ENCODE peak calls at places on chromosomes 1 and 21, in six cellular contexts. A is caudate nucleus, N is adrenal gland, R is fibroblast of lung, J is COR-L47, W is NCI-H2171. V is an unnamed sample.

GRCh38 chr1:156488566-156489165 is 11.9 kb downstream of the MEF2D start:
- DNase-seq in A (no peak), N (no peak), R (no peak), J (no peak), W (no peak), V (peak)

GRCh38 chr1:70264875-70265274 is 43.7 kb downstream of the SRSF11 start:
- DNase-seq in A (no peak), N (no peak), R (no peak), J (no peak), W (no peak), V (peak)

GRCh38 chr1:166840309-166841302 is 1.3 kb downstream of the POGK start:
- DNase-seq in A (no peak), N (no peak), R (peak), J (no peak), W (no peak), V (peak)

GRCh38 chr1:99748419-99748818 is 18.0 kb downstream of the FRRS1 start:
- DNase-seq in A (no peak), N (no peak), R (peak), J (no peak), W (no peak), V (no peak)

GRCh38 chr1:167599839-167600581 is 30.0 kb upstream of the RCSD1 start:
- DNase-seq in A (no peak), N (peak), R (peak), J (peak), W (no peak), V (peak)

GRCh38 chr1:43632135-43632670 is 17.7 kb upstream of the KDM4A start:
- DNase-seq in A (no peak), N (no peak), R (no peak), J (no peak), W (no peak), V (no peak)

GRCh38 chr1:101344745-101345144 is 107.9 kb downstream of the S1PR1 start:
- DNase-seq in A (no peak), N (no peak), R (no peak), J (no peak), W (no peak), V (no peak)

GRCh38 chr21:28371713-28372112 is 621.0 kb downstream of the LTN1 start:
- DNase-seq in A (no peak), N (no peak), R (no peak), J (no peak), W (no peak), V (no peak)

GRCh38 chr1:30183006-30183405 is 540.4 kb downstream of the MATN1 start:
- DNase-seq in A (no peak), N (no peak), R (no peak), J (no peak), W (no peak), V (no peak)

GRCh38 chr21:31075844-31076243 is 37.6 kb upstream of the KRTAP19-8 start:
- DNase-seq in A (no peak), N (no peak), R (no peak), J (no peak), W (no peak), V (no peak)

GRCh38 chr1:6247651-6248050 is 3.7 kb downstream of the HES3 start:
- DNase-seq in A (no peak), N (no peak), R (no peak), J (no peak), W (no peak), V (no peak)

GRCh38 chr1:11786168-11786567 is 19.6 kb downstream of the MTHFR start:
- DNase-seq in A (no peak), N (no peak), R (no peak), J (no peak), W (no peak), V (no peak)

GRCh38 chr1:234927968-234928635 is 200.5 kb downstream of the TOMM20 start:
- DNase-seq in A (no peak), N (peak), R (peak), J (no peak), W (no peak), V (no peak)

GRCh38 chr1:59013276-59013927 is 229.6 kb upstream of the JUN start:
- DNase-seq in A (no peak), N (peak), R (peak), J (no peak), W (no peak), V (peak)

GRCh38 chr1:94646786-94647555 is 105.4 kb upstream of the F3 start:
- DNase-seq in A (no peak), N (no peak), R (peak), J (no peak), W (no peak), V (no peak)

GRCh38 chr1:3034162-3034561 is 12.9 kb downstream of the ACTRT2 start:
- DNase-seq in A (no peak), N (no peak), R (no peak), J (no peak), W (no peak), V (no peak)

GRCh38 chr1:94801919-94802546 is 18.1 kb upstream of the SLC44A3 start:
- DNase-seq in A (no peak), N (peak), R (peak), J (peak), W (peak), V (peak)

GRCh38 chr1:215833936-215834729 is 267.0 kb downstream of the KCTD3 start:
- DNase-seq in A (no peak), N (no peak), R (peak), J (no peak), W (no peak), V (no peak)

GRCh38 chr1:167328762-167329483 is 108.2 kb downstream of the POU2F1 start:
- DNase-seq in A (peak), N (no peak), R (peak), J (no peak), W (no peak), V (peak)

GRCh38 chr1:100883963-100884362 is 10.7 kb downstream of the EXTL2 start:
- DNase-seq in A (no peak), N (no peak), R (peak), J (peak), W (no peak), V (no peak)

GRCh38 chr1:39854314-39854713 is 29.0 kb downstream of the TRIT1 start:
- DNase-seq in A (no peak), N (no peak), R (no peak), J (no peak), W (no peak), V (no peak)

GRCh38 chr1:194013561-194013960 is 827.1 kb upstream of the B3GALT2 start:
- DNase-seq in A (no peak), N (no peak), R (peak), J (no peak), W (no peak), V (no peak)

GRCh38 chr1:55506686-55507577 is 291.8 kb upstream of the USP24 start:
- DNase-seq in A (no peak), N (no peak), R (peak), J (no peak), W (no peak), V (no peak)

GRCh38 chr1:25697426-25698220 is 81.0 kb downstream of the MAN1C1 start:
- DNase-seq in A (no peak), N (no peak), R (no peak), J (no peak), W (no peak), V (no peak)